ENCODE peak calls at places on chromosomes 2 and 18, in nine cellular contexts. X, M, R, K, Z, V, D, H and P are unnamed samples.

GRCh38 chr2:207747653-207748560 is 21.8 kb downstream of the FZD5 start:
- DNase-seq in D (no peak), H (no peak), V (no peak), M (peak; percentile 63), X (no peak), Z (no peak), K (no peak), R (no peak), P (peak; percentile 45)

GRCh38 chr2:54015809-54016703 is 45.3 kb upstream of the PSME4 start:
- DNase-seq in K (no peak), R (no peak), D (no peak), Z (no peak), M (peak; percentile 79), H (no peak), V (no peak), X (no peak), P (peak; percentile 86)

GRCh38 chr2:196399736-196400691 is 228.6 kb upstream of the STK17B start:
- DNase-seq in M (peak; percentile 97), D (no peak), K (no peak), R (no peak), V (no peak), X (no peak), Z (no peak), H (peak; percentile 92), P (peak; percentile 95)

GRCh38 chr2:181985632-181986205 is at the start of gene PPP1R1C:
- DNase-seq in H (no peak), V (no peak), R (no peak), K (no peak), D (no peak), X (no peak), M (no peak), Z (no peak), P (no peak)

GRCh38 chr2:135563793-135564192 is 32.5 kb downstream of the R3HDM1 start:
- DNase-seq in K (no peak), D (no peak), Z (no peak), R (no peak), X (no peak), H (peak; percentile 80), V (no peak), M (peak; percentile 49), P (peak; percentile 15)

GRCh38 chr2:58494059-58494458 is 252.9 kb upstream of the FANCL start:
- DNase-seq in Z (no peak), D (no peak), K (no peak), X (no peak), H (no peak), V (no peak), M (no peak), R (no peak), P (no peak)

GRCh38 chr2:240792658-240793312 is 27.2 kb downstream of the KIF1A start:
- DNase-seq in X (no peak), V (no peak), Z (peak; percentile 11), D (no peak), H (no peak), R (no peak), K (no peak), M (no peak), P (no peak)

GRCh38 chr18:48220146-48220499 is 189.1 kb downstream of the ZBTB7C start:
- DNase-seq in Z (no peak), R (no peak), V (no peak), D (no peak), K (no peak), M (no peak), X (no peak), H (no peak), P (no peak)

GRCh38 chr2:233989221-233989620 is 61.3 kb upstream of the SPP2 start:
- DNase-seq in H (no peak), K (no peak), D (no peak), V (no peak), R (no peak), X (no peak), Z (no peak), M (no peak), P (no peak)

GRCh38 chr18:79379931-79380815 is 15.6 kb upstream of the NFATC1 start:
- DNase-seq in X (no peak), Z (peak; percentile 43), M (no peak), D (peak; percentile 73), R (peak; percentile 67), H (no peak), V (no peak), K (no peak), P (no peak)

GRCh38 chr2:38315707-38316333 is 61.3 kb downstream of the ATL2 start:
- DNase-seq in M (peak; percentile 23), X (no peak), V (no peak), R (no peak), H (peak; percentile 47), D (no peak), Z (no peak), K (peak; percentile 36), P (peak; percentile 66)

GRCh38 chr18:35730738-35731370 is 149.3 kb downstream of the GALNT1 start:
- DNase-seq in H (no peak), Z (peak; percentile 55), D (no peak), R (no peak), V (no peak), K (no peak), M (no peak), X (no peak), P (no peak)

GRCh38 chr18:55585586-55586521 is 2.1 kb downstream of the TCF4 start:
- DNase-seq in H (peak; percentile 13), X (peak; percentile 15), V (no peak), R (no peak), D (no peak), Z (no peak), M (peak; percentile 60), K (no peak), P (peak; percentile 58)

GRCh38 chr18:58297198-58297597 is 253.2 kb downstream of the NEDD4L start:
- DNase-seq in R (no peak), D (no peak), Z (no peak), M (peak; percentile 74), K (no peak), V (no peak), H (no peak), X (no peak), P (peak; percentile 78)